ENCODE peak calls at places on chromosomes 7 and 10, in four cellular contexts. X, T, Q and M are unnamed samples.

GRCh38 chr7:24757799-24758275 is 573 bp upstream of the GSDME start:
- DNase-seq in X (no peak), T (no peak), Q (no peak), M (no peak)

GRCh38 chr10:128178319-128178937 is 52.2 kb upstream of the MKI67 start:
- DNase-seq in X (peak), T (peak), Q (peak), M (peak)

GRCh38 chr7:75995996-75996395 is 1.6 kb upstream of the TMEM120A start:
- DNase-seq in X (no peak), T (no peak), Q (no peak), M (no peak)

GRCh38 chr10:89690027-89690426 is 11.4 kb upstream of the KIF20B start:
- DNase-seq in X (no peak), T (no peak), Q (no peak), M (no peak)

GRCh38 chr10:70652761-70653657 is 19.3 kb upstream of the ADAMTS14 start:
- DNase-seq in X (no peak), T (no peak), Q (no peak), M (no peak)

GRCh38 chr10:133007360-133007858 is 65.0 kb upstream of the CFAP46 start:
- DNase-seq in X (no peak), T (no peak), Q (no peak), M (no peak)

GRCh38 chr10:129411146-129411705 is 55.8 kb upstream of the MGMT start:
- DNase-seq in X (no peak), T (no peak), Q (no peak), M (no peak)

GRCh38 chr10:131587976-131588680 is 276.6 kb upstream of the TCERG1L start:
- DNase-seq in X (no peak), T (no peak), Q (no peak), M (no peak)

GRCh38 chr10:71486465-71487114 is 89.9 kb downstream of the CDH23 start:
- DNase-seq in X (no peak), T (peak), Q (peak), M (no peak)

GRCh38 chr10:44860811-44861751 is 50.1 kb upstream of the TMEM72 start:
- DNase-seq in X (no peak), T (no peak), Q (no peak), M (no peak)

GRCh38 chr7:1592299-1592842 is 22.5 kb upstream of the PSMG3 start:
- DNase-seq in X (no peak), T (no peak), Q (no peak), M (peak)

GRCh38 chr7:98423043-98423442 is 22.2 kb upstream of the BAIAP2L1 start:
- DNase-seq in X (no peak), T (no peak), Q (no peak), M (no peak)

GRCh38 chr7:6579446-6579845 is 2.2 kb downstream of the ZDHHC4 start:
- DNase-seq in X (no peak), T (no peak), Q (no peak), M (no peak)

GRCh38 chr10:125999694-126000093 is 103.3 kb downstream of the FANK1 start:
- DNase-seq in X (peak), T (no peak), Q (no peak), M (no peak)

GRCh38 chr7:132435016-132435990 is 141.0 kb downstream of the PLXNA4 start:
- DNase-seq in X (no peak), T (no peak), Q (no peak), M (peak)

GRCh38 chr10:4541292-4541691 is 284.7 kb upstream of the AKR1E2 start:
- DNase-seq in X (no peak), T (no peak), Q (no peak), M (no peak)

GRCh38 chr10:60384006-60384405 is 5.7 kb downstream of the ANK3 start:
- DNase-seq in X (no peak), T (no peak), Q (no peak), M (no peak)

GRCh38 chr10:124590216-124591122 is 128.8 kb downstream of the LHPP start:
- DNase-seq in X (no peak), T (no peak), Q (no peak), M (no peak)

GRCh38 chr10:126062132-126063032 is 166.0 kb downstream of the FANK1 start:
- DNase-seq in X (no peak), T (no peak), Q (no peak), M (no peak)

GRCh38 chr10:5561704-5562645 is 37.2 kb downstream of the CALML3 start:
- DNase-seq in X (no peak), T (no peak), Q (no peak), M (no peak)

GRCh38 chr10:67487199-67487598 is 208.8 kb downstream of the CTNNA3 start:
- DNase-seq in X (no peak), T (no peak), Q (no peak), M (no peak)

GRCh38 chr10:122656308-122656705 is 43.3 kb downstream of the C10orf120 start:
- DNase-seq in X (no peak), T (no peak), Q (no peak), M (no peak)

GRCh38 chr7:129924602-129925001 is 28.2 kb downstream of the UBE2H start:
- DNase-seq in X (no peak), T (no peak), Q (no peak), M (no peak)

GRCh38 chr7:155291045-155291530 is 6.6 kb upstream of the INSIG1 start:
- DNase-seq in X (no peak), T (no peak), Q (no peak), M (no peak)

GRCh38 chr7:129959480-129960332 is 6.9 kb upstream of the UBE2H start:
- DNase-seq in X (no peak), T (no peak), Q (no peak), M (no peak)

GRCh38 chr10:81978238-81978637 is 103.2 kb downstream of the NRG3 start:
- DNase-seq in X (no peak), T (no peak), Q (no peak), M (no peak)

GRCh38 chr7:116511552-116512523 is 12.3 kb downstream of the CAV2 start:
- DNase-seq in X (no peak), T (no peak), Q (no peak), M (peak)

GRCh38 chr10:58856508-58857240 is 319.8 kb upstream of the PHYHIPL start:
- DNase-seq in X (no peak), T (peak), Q (no peak), M (no peak)

GRCh38 chr7:92177362-92177761 is 1.6 kb downstream of the LRRD1 start:
- DNase-seq in X (no peak), T (no peak), Q (no peak), M (no peak)

GRCh38 chr7:29987821-29988317 is 1.7 kb downstream of the SCRN1 start:
- DNase-seq in X (no peak), T (no peak), Q (no peak), M (no peak)